ENCODE peak calls at places on chromosome 1, in four cellular contexts. X, F, Y and W are unnamed samples.

GRCh38 chr1:206658264-206658980 is 23.1 kb downstream of the DYRK3 start:
- DNase-seq in F (peak; percentile 66), X (peak; percentile 51), Y (no peak), W (no peak)

GRCh38 chr1:226497276-226497833 is 51.2 kb upstream of the STUM start:
- DNase-seq in F (no peak), X (no peak), Y (no peak), W (no peak)

GRCh38 chr1:55690366-55690765 is 475.2 kb upstream of the USP24 start:
- DNase-seq in F (no peak), X (no peak), Y (no peak), W (no peak)

GRCh38 chr1:23436520-23437354 is 12.2 kb upstream of the TCEA3 start:
- DNase-seq in X (no peak), F (no peak), Y (no peak), W (no peak)

GRCh38 chr1:11944358-11944981 is 10.0 kb downstream of the PLOD1 start:
- DNase-seq in X (no peak), F (no peak), Y (no peak), W (no peak)

GRCh38 chr1:157988002-157988401 is 5.4 kb upstream of the KIRREL1 start:
- DNase-seq in Y (no peak), F (no peak), X (no peak), W (no peak)

GRCh38 chr1:32012709-32013385 is 821 bp upstream of the KHDRBS1 start:
- DNase-seq in X (no peak), F (no peak), Y (no peak), W (no peak)

GRCh38 chr1:96978867-96979266 is 257.3 kb downstream of the PTBP2 start:
- DNase-seq in Y (no peak), F (no peak), X (no peak), W (no peak)

GRCh38 chr1:30286241-30286983 is 437.0 kb downstream of the MATN1 start:
- DNase-seq in X (peak; percentile 41), F (no peak), Y (no peak), W (no peak)

GRCh38 chr1:213244664-213245091 is 193.6 kb downstream of the RPS6KC1 start:
- DNase-seq in X (peak; percentile 35), Y (peak; percentile 33), F (peak; percentile 49), W (peak; percentile 22)